ENCODE peak calls at places on chromosomes 12 and 14, in five cellular contexts. U is fibroblast of mammary gland, V is left ventricle myocardium inferior, Q is fibroblast of pulmonary artery, B is OCI-LY7. E is an unnamed sample.

GRCh38 chr14:64788706-64789105 is 84.5 kb downstream of the PLEKHG3 start:
- DNase-seq in U (peak; percentile 95), V (no peak), Q (peak; percentile 85), B (no peak), E (no peak)

GRCh38 chr12:97960741-97961608 is 498.4 kb downstream of the RMST start:
- DNase-seq in U (peak; percentile 43), V (no peak), Q (peak; percentile 23), B (peak; percentile 55), E (peak; percentile 17)

GRCh38 chr14:77044776-77045569 is 16.5 kb upstream of the IRF2BPL start:
- DNase-seq in U (peak; percentile 90), V (peak; percentile 62), Q (peak; percentile 92), B (no peak), E (no peak)

GRCh38 chr12:97595423-97595822 is 132.8 kb downstream of the RMST start:
- DNase-seq in U (no peak), V (no peak), Q (no peak), B (no peak), E (no peak)

GRCh38 chr12:43835656-43836454 is at the start of gene TMEM117:
- DNase-seq in U (peak; percentile 45), V (peak; percentile 83), Q (peak; percentile 45), B (peak; percentile 61), E (peak; percentile 82)

GRCh38 chr12:64633940-64634337 is 23.6 kb downstream of the RASSF3 start:
- DNase-seq in U (peak; percentile 80), V (peak; percentile 46), Q (peak; percentile 74), B (no peak), E (no peak)

GRCh38 chr14:105355049-105355575 is 40.6 kb downstream of the PACS2 start:
- DNase-seq in U (no peak), V (no peak), Q (no peak), B (no peak), E (no peak)

GRCh38 chr12:42871831-42872230 is 282.3 kb upstream of the PRICKLE1 start:
- DNase-seq in U (no peak), V (no peak), Q (no peak), B (no peak), E (no peak)

GRCh38 chr14:65303902-65304222 is 108.7 kb upstream of the FUT8 start:
- DNase-seq in U (no peak), V (no peak), Q (no peak), B (peak; percentile 95), E (no peak)

GRCh38 chr12:28108599-28108998 is 81.7 kb upstream of the CCDC91 start:
- DNase-seq in U (no peak), V (no peak), Q (peak; percentile 39), B (no peak), E (no peak)

GRCh38 chr12:128970941-128971340 is 117.7 kb downstream of the GLT1D1 start:
- DNase-seq in U (no peak), V (no peak), Q (no peak), B (no peak), E (no peak)

GRCh38 chr12:122862110-122862634 is 26.9 kb downstream of the HIP1R start:
- DNase-seq in U (no peak), V (no peak), Q (no peak), B (no peak), E (no peak)

GRCh38 chr14:35897616-35898111 is 71.5 kb downstream of the BRMS1L start:
- DNase-seq in U (no peak), V (no peak), Q (no peak), B (no peak), E (no peak)

GRCh38 chr14:58899317-58899713 is 261.6 kb downstream of the DACT1 start:
- DNase-seq in U (peak; percentile 85), V (no peak), Q (peak; percentile 87), B (no peak), E (no peak)

GRCh38 chr14:85412756-85413155 is 117.2 kb upstream of the FLRT2 start:
- DNase-seq in U (no peak), V (no peak), Q (no peak), B (no peak), E (no peak)

GRCh38 chr14:44339256-44339655 is 167.8 kb downstream of the FSCB start:
- DNase-seq in U (no peak), V (no peak), Q (peak; percentile 3), B (no peak), E (no peak)

GRCh38 chr12:62977419-62977818 is 42.5 kb upstream of the PPM1H start:
- DNase-seq in U (peak; percentile 47), V (no peak), Q (no peak), B (no peak), E (no peak)

GRCh38 chr12:89839427-89839826 is 130.8 kb upstream of the ATP2B1 start:
- DNase-seq in U (no peak), V (no peak), Q (no peak), B (no peak), E (no peak)

GRCh38 chr12:52213541-52214420 is 19.3 kb upstream of the KRT7 start:
- DNase-seq in U (peak; percentile 71), V (peak; percentile 70), Q (peak; percentile 85), B (peak; percentile 49), E (peak; percentile 70)

GRCh38 chr12:112149596-112149995 is 24.2 kb downstream of the TRAFD1 start:
- DNase-seq in U (no peak), V (no peak), Q (no peak), B (no peak), E (no peak)

GRCh38 chr12:59459966-59460365 is 135.9 kb upstream of the SLC16A7 start:
- DNase-seq in U (peak; percentile 28), V (no peak), Q (peak; percentile 40), B (no peak), E (no peak)

GRCh38 chr12:58540480-58541299 is 379.6 kb downstream of the LRIG3 start:
- DNase-seq in U (peak; percentile 89), V (peak; percentile 60), Q (peak; percentile 90), B (peak; percentile 45), E (no peak)

GRCh38 chr12:131025939-131026702 is 72.4 kb downstream of the ADGRD1 start:
- DNase-seq in U (peak; percentile 2), V (no peak), Q (no peak), B (no peak), E (no peak)

GRCh38 chr12:76025601-76026575 is 5.7 kb downstream of the PHLDA1 start:
- DNase-seq in U (peak; percentile 82), V (no peak), Q (peak; percentile 72), B (no peak), E (no peak)

GRCh38 chr12:84508325-84508861 is 404.2 kb downstream of the SLC6A15 start:
- DNase-seq in U (peak; percentile 87), V (no peak), Q (peak; percentile 67), B (no peak), E (no peak)

GRCh38 chr14:52025952-52026510 is 36.7 kb downstream of the RTRAF start:
- DNase-seq in U (peak; percentile 65), V (no peak), Q (no peak), B (no peak), E (no peak)

GRCh38 chr12:88328056-88328455 is 185.9 kb downstream of the TMTC3 start:
- DNase-seq in U (no peak), V (no peak), Q (no peak), B (no peak), E (no peak)

GRCh38 chr14:36785511-36785910 is 123.9 kb downstream of the PAX9 start:
- DNase-seq in U (no peak), V (no peak), Q (no peak), B (no peak), E (no peak)

GRCh38 chr12:54917001-54917488 is 62.7 kb downstream of the MUCL1 start:
- DNase-seq in U (no peak), V (no peak), Q (no peak), B (no peak), E (no peak)

GRCh38 chr14:31286456-31287293 is 79.1 kb upstream of the HECTD1 start:
- DNase-seq in U (no peak), V (no peak), Q (no peak), B (no peak), E (no peak)
- TF ChIP-seq CTCF in U (peak; percentile 35), V (peak; percentile 42), Q (peak; percentile 26), B (peak; percentile 47), E (peak; percentile 36)

DNA sequence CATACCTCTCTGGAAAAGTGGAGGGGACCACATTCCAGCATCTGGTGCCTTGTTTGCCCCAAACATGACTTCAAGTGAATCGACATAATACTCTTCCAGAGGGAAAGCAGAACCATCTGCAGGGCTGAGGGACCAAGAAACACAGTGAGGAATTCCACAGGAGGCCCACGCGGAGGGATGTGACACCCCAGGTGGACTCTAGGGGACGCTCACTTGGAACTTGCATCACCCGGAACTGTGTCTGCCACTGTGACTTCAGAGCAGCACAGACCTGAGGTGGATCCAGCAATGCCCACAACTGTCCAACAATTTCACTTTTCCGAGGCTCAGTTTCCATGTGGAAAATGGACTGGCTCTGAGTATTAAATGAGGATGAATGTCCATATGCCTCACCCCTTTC is 14.3 kb upstream of the CLMN start:
- DNase-seq in U (no peak), V (no peak), Q (no peak), B (no peak), E (no peak)
- TF ChIP-seq CTCF in U (no peak), V (no peak), Q (no peak), B (peak; percentile 41), E (no peak)

DNA sequence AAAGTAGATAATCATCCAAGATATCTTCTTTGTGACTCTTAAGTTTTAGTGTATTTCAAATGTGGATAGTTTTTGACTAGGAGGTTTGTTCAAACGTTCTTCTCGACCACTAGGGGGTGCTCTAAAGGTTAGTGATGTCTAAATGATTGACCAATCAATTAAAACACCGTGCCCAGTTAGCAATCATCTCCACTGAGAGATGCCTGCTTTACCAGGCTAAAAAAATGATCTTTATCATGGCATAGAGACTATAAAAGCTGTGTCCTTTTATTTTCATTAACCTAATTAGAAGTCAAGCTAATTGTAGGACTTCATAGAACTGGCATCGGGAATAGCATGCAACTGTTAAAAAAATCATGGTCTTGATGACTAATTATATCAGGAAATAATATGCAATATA is 153.9 kb downstream of the PRKCH start:
- DNase-seq in U (peak; percentile 83), V (no peak), Q (peak; percentile 91), B (peak; percentile 91), E (peak; percentile 58)
- TF ChIP-seq CTCF in U (peak; percentile 62), V (peak; percentile 73), Q (peak; percentile 64), B (peak; percentile 99), E (peak; percentile 57)

GRCh38 chr12:13229504-13229903 is 33.0 kb downstream of the EMP1 start:
- DNase-seq in U (no peak), V (no peak), Q (no peak), B (no peak), E (no peak)
- TF ChIP-seq CTCF in U (no peak), V (no peak), Q (no peak), B (no peak), E (no peak)

DNA sequence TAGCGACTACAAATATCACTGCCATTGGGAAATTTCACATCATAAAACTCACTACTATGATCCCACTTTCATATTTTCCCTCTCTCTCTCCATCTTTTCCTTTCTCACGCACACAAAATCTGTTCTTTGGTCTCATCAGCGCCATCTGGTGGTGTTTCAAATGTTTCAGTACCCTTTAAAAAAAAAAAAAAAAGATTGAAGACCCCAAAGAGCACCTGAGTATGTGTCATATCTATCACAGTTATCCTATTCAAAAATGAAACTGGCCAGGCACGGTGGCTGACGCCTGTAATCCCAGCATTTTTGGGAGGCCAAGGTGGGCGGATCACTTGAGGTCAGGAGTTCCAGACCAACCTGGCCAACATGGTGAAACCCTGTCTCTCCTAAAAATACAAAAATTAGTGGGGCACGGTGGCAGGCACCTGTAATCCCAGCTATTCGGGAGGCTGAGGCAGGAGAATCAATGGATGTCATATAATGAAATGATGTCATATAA is 72.4 kb downstream of the TTC9 start:
- DNase-seq in U (peak; percentile 63), V (no peak), Q (peak; percentile 74), B (peak; percentile 79), E (no peak)
- TF ChIP-seq CTCF in U (peak; percentile 53), V (peak; percentile 79), Q (peak; percentile 61), B (peak; percentile 90), E (peak; percentile 47)